ENCODE peak calls at places on chromosome 21, in ten cellular contexts. P is body of pancreas; F is GM12878; X is activated CD8-positive, alpha-beta memory T cell treated with anti-CD3 and anti-CD28 coated beads for 48 hours; U is epithelial cell of proximal tubule; M is omental fat pad; S is Calu3; B is NCI-H1417; V is T-helper 2 cell; G is colonic mucosa. Y is an unnamed sample.

GRCh38 chr21:41739936-41740335 is 26.9 kb downstream of the RIPK4 start:
- DNase-seq in U (no peak), S (no peak), B (no peak), M (no peak), V (no peak), P (no peak), F (no peak), G (no peak), X (no peak), Y (no peak)

GRCh38 chr21:27213328-27213727 is 246.4 kb upstream of the ADAMTS5 start:
- DNase-seq in F (no peak), P (no peak), S (no peak), U (no peak), B (no peak), X (no peak), G (no peak), M (no peak), V (no peak), Y (no peak)

GRCh38 chr21:34704119-34704518 is 35.3 kb downstream of the CLIC6 start:
- DNase-seq in S (no peak), X (no peak), V (no peak), P (no peak), U (no peak), M (no peak), B (no peak), F (no peak), G (no peak), Y (no peak)

GRCh38 chr21:32916088-32916487 is 109.6 kb upstream of the OLIG2 start:
- DNase-seq in F (no peak), M (no peak), V (no peak), S (no peak), U (no peak), G (no peak), B (no peak), P (no peak), X (no peak), Y (no peak)

GRCh38 chr21:29144736-29145353 is 14.4 kb downstream of the MAP3K7CL start:
- DNase-seq in P (no peak), U (no peak), F (no peak), M (no peak), S (no peak), X (no peak), G (no peak), B (no peak), V (no peak), Y (no peak)

GRCh38 chr21:34536311-34536710 is 24.3 kb upstream of the KCNE1 start:
- DNase-seq in M (no peak), F (no peak), G (no peak), S (no peak), P (no peak), X (no peak), B (no peak), V (no peak), U (no peak), Y (no peak)

GRCh38 chr21:46115441-46116188 is 17.7 kb downstream of the COL6A2 start:
- DNase-seq in M (peak; percentile 1), X (no peak), V (no peak), G (no peak), P (no peak), F (no peak), U (no peak), B (no peak), S (no peak), Y (no peak)

GRCh38 chr21:43912910-43913309 is 47.9 kb downstream of the AGPAT3 start:
- DNase-seq in F (no peak), B (no peak), S (no peak), M (no peak), U (no peak), P (no peak), V (no peak), G (no peak), X (no peak), Y (no peak)

GRCh38 chr21:37513383-37513782 is 146.8 kb downstream of the DYRK1A start:
- DNase-seq in F (no peak), M (no peak), B (no peak), V (no peak), P (no peak), S (no peak), X (no peak), G (no peak), U (no peak), Y (no peak)

GRCh38 chr21:45505416-45506021 is 36.7 kb downstream of the SLC19A1 start:
- DNase-seq in P (no peak), V (no peak), S (no peak), M (no peak), F (no peak), X (no peak), G (no peak), B (no peak), U (no peak), Y (no peak)

GRCh38 chr21:15604424-15604823 is 125.4 kb upstream of the USP25 start:
- DNase-seq in V (no peak), G (no peak), P (no peak), F (no peak), X (no peak), B (no peak), U (peak; percentile 35), M (no peak), S (peak; percentile 41), Y (no peak)

GRCh38 chr21:43269461-43269860 is 100.7 kb downstream of the CRYAA start:
- DNase-seq in X (peak; percentile 8), S (peak; percentile 18), G (no peak), F (no peak), U (no peak), P (no peak), M (no peak), B (no peak), V (peak; percentile 12), Y (peak; percentile 23)

GRCh38 chr21:17270234-17270633 is 242.6 kb upstream of the CXADR start:
- DNase-seq in M (no peak), F (no peak), S (no peak), V (no peak), U (peak; percentile 7), B (peak; percentile 68), X (no peak), G (no peak), P (no peak), Y (no peak)

GRCh38 chr21:45325206-45326168 is 37.8 kb upstream of the POFUT2 start:
- DNase-seq in B (no peak), M (no peak), F (no peak), G (no peak), S (no peak), X (no peak), U (no peak), V (no peak), P (no peak), Y (no peak)

GRCh38 chr21:38567577-38568360 is 69.5 kb upstream of the ERG start:
- DNase-seq in U (no peak), M (no peak), S (no peak), V (no peak), X (no peak), G (no peak), P (no peak), F (no peak), B (no peak), Y (no peak)

GRCh38 chr21:44684483-44684882 is 2.5 kb upstream of the KRTAP12-1 start:
- DNase-seq in G (no peak), P (no peak), M (no peak), X (no peak), U (no peak), F (no peak), S (no peak), B (no peak), V (no peak), Y (no peak)

GRCh38 chr21:45487891-45488600 is 54.2 kb downstream of the SLC19A1 start:
- DNase-seq in F (no peak), P (no peak), M (no peak), G (no peak), B (no peak), U (no peak), V (no peak), S (no peak), X (no peak), Y (no peak)

GRCh38 chr21:26715878-26716506 is 129.2 kb downstream of the ADAMTS1 start:
- DNase-seq in V (no peak), X (no peak), P (peak; percentile 45), U (no peak), G (peak; percentile 41), F (no peak), B (peak; percentile 3), S (peak; percentile 46), M (no peak), Y (no peak)

GRCh38 chr21:42561742-42562141 is 48.1 kb downstream of the SLC37A1 start:
- DNase-seq in G (peak; percentile 74), U (no peak), M (no peak), S (no peak), X (no peak), F (peak; percentile 62), P (no peak), B (peak; percentile 73), V (no peak), Y (no peak)

GRCh38 chr21:15894596-15894995 is 164.8 kb downstream of the USP25 start:
- DNase-seq in M (no peak), B (peak; percentile 16), S (no peak), X (no peak), F (no peak), V (no peak), G (no peak), U (no peak), P (no peak), Y (no peak)

GRCh38 chr21:19899645-19900044 is 1098.6 kb upstream of the NCAM2 start:
- DNase-seq in M (no peak), V (no peak), X (no peak), G (no peak), U (no peak), B (no peak), S (no peak), F (no peak), P (no peak), Y (no peak)